ENCODE peak calls at places on chromosomes 13 and 19, in eight cellular contexts. N, T, H, J, V, L, I and E are unnamed samples.

GRCh38 chr19:21109116-21109515 is 27.1 kb downstream of the ZNF714 start:
- DNase-seq in N (no peak), T (no peak), H (no peak), J (no peak), V (no peak), L (no peak), I (no peak), E (no peak)

GRCh38 chr19:15181394-15181793 is 19.4 kb downstream of the NOTCH3 start:
- DNase-seq in N (no peak), T (no peak), H (no peak), J (no peak), V (no peak), L (no peak), I (no peak), E (no peak)

GRCh38 chr13:113647351-113648217 is 10.4 kb downstream of the ATP4B start:
- DNase-seq in N (no peak), T (no peak), H (no peak), J (no peak), V (peak), L (peak), I (no peak), E (peak)

GRCh38 chr19:17762505-17763229 is 11.4 kb downstream of the FCHO1 start:
- DNase-seq in N (peak), T (no peak), H (no peak), J (no peak), V (peak), L (no peak), I (peak), E (peak)

GRCh38 chr19:42132851-42133528 is 744 bp upstream of the POU2F2 start:
- DNase-seq in N (peak), T (peak), H (peak), J (peak), V (peak), L (peak), I (peak), E (peak)

GRCh38 chr13:110347535-110348308 is 40.6 kb downstream of the COL4A2 start:
- DNase-seq in N (no peak), T (no peak), H (no peak), J (no peak), V (peak), L (peak), I (no peak), E (peak)

GRCh38 chr13:102779426-102780159 is 6.0 kb upstream of the TEX30 start:
- DNase-seq in N (no peak), T (no peak), H (no peak), J (no peak), V (no peak), L (no peak), I (no peak), E (no peak)

GRCh38 chr19:17125728-17126677 is 50.4 kb downstream of the MYO9B start:
- DNase-seq in N (peak), T (peak), H (peak), J (no peak), V (no peak), L (peak), I (peak), E (no peak)

GRCh38 chr19:41870401-41870873 is 6.6 kb upstream of the CD79A start:
- DNase-seq in N (no peak), T (no peak), H (no peak), J (no peak), V (no peak), L (no peak), I (no peak), E (peak)

GRCh38 chr19:40445945-40446784 is 2.0 kb upstream of the SERTAD3 start:
- DNase-seq in N (peak), T (no peak), H (no peak), J (no peak), V (peak), L (no peak), I (peak), E (no peak)

GRCh38 chr19:57103573-57104277 is 16.1 kb upstream of the USP29 start:
- DNase-seq in N (peak), T (peak), H (peak), J (peak), V (peak), L (peak), I (peak), E (peak)

GRCh38 chr13:46983881-46984280 is 87.0 kb upstream of the HTR2A start:
- DNase-seq in N (no peak), T (no peak), H (no peak), J (no peak), V (peak), L (no peak), I (no peak), E (no peak)

GRCh38 chr19:1747285-1748114 is 5.8 kb upstream of the ONECUT3 start:
- DNase-seq in N (no peak), T (no peak), H (peak), J (no peak), V (peak), L (no peak), I (peak), E (peak)

GRCh38 chr19:35501684-35502083 is 11.4 kb upstream of the KRTDAP start:
- DNase-seq in N (peak), T (no peak), H (no peak), J (no peak), V (peak), L (no peak), I (no peak), E (no peak)

GRCh38 chr19:15161028-15161984 is 39.5 kb downstream of the NOTCH3 start:
- DNase-seq in N (no peak), T (no peak), H (no peak), J (no peak), V (peak), L (no peak), I (no peak), E (no peak)

GRCh38 chr13:114074671-114075315 is 57.6 kb downstream of the RASA3 start:
- DNase-seq in N (no peak), T (no peak), H (no peak), J (no peak), V (no peak), L (no peak), I (no peak), E (no peak)

GRCh38 chr13:32159147-32159869 is 127.7 kb downstream of the FRY start:
- DNase-seq in N (peak), T (no peak), H (no peak), J (no peak), V (no peak), L (no peak), I (no peak), E (no peak)

GRCh38 chr19:38287604-38288003 is 16.4 kb upstream of the C19orf33 start:
- DNase-seq in N (no peak), T (no peak), H (no peak), J (no peak), V (no peak), L (no peak), I (no peak), E (no peak)

GRCh38 chr13:44004881-44005280 is 125.2 kb downstream of the LACC1 start:
- DNase-seq in N (no peak), T (no peak), H (no peak), J (no peak), V (peak), L (no peak), I (peak), E (peak)

GRCh38 chr13:80654638-80655249 is 313.8 kb upstream of the SPRY2 start:
- DNase-seq in N (peak), T (no peak), H (no peak), J (no peak), V (no peak), L (peak), I (no peak), E (no peak)

GRCh38 chr13:79282976-79283375 is 123.1 kb downstream of the RBM26 start:
- DNase-seq in N (no peak), T (no peak), H (no peak), J (no peak), V (peak), L (no peak), I (no peak), E (no peak)

GRCh38 chr19:39307822-39308530 is 11.8 kb downstream of the IFNL1 start:
- DNase-seq in N (peak), T (no peak), H (no peak), J (no peak), V (no peak), L (no peak), I (no peak), E (no peak)

GRCh38 chr13:77827350-77827749 is 91.3 kb downstream of the EDNRB start:
- DNase-seq in N (no peak), T (no peak), H (no peak), J (no peak), V (no peak), L (no peak), I (no peak), E (no peak)

GRCh38 chr19:39846678-39847486 is 703 bp upstream of the FBL start:
- DNase-seq in N (no peak), T (no peak), H (no peak), J (no peak), V (no peak), L (no peak), I (no peak), E (no peak)

GRCh38 chr19:38702278-38702677 is 42.0 kb downstream of the CAPN12 start:
- DNase-seq in N (peak), T (no peak), H (no peak), J (no peak), V (no peak), L (no peak), I (no peak), E (no peak)

GRCh38 chr13:90302113-90302512 is 1045.4 kb upstream of the MIR17HG start:
- DNase-seq in N (no peak), T (no peak), H (no peak), J (no peak), V (no peak), L (no peak), I (peak), E (no peak)

GRCh38 chr13:23992722-23993438 is 95.6 kb upstream of the C1QTNF9B start:
- DNase-seq in N (no peak), T (no peak), H (no peak), J (no peak), V (no peak), L (no peak), I (no peak), E (no peak)

GRCh38 chr13:65605386-65605785 is 1624.8 kb downstream of the PCDH9 start:
- DNase-seq in N (no peak), T (no peak), H (no peak), J (no peak), V (no peak), L (no peak), I (no peak), E (no peak)

GRCh38 chr13:103859952-103860351 is 793.7 kb upstream of the SLC10A2 start:
- DNase-seq in N (no peak), T (no peak), H (no peak), J (no peak), V (no peak), L (no peak), I (no peak), E (no peak)

GRCh38 chr19:7888826-7889217 is 512 bp downstream of the LRRC8E start:
- DNase-seq in N (no peak), T (no peak), H (no peak), J (no peak), V (no peak), L (no peak), I (no peak), E (no peak)

GRCh38 chr19:42634409-42635232 is 39.9 kb upstream of the CEACAM8 start:
- DNase-seq in N (peak), T (no peak), H (no peak), J (no peak), V (peak), L (no peak), I (peak), E (peak)

GRCh38 chr19:45470147-45471081 is 2.6 kb downstream of the FOSB start:
- DNase-seq in N (no peak), T (no peak), H (no peak), J (no peak), V (peak), L (no peak), I (no peak), E (peak)